ENCODE peak calls at places on chromosomes 1 and 21, in eight cellular contexts. I is lower leg skin; X is activated T-helper 1 cell treated with anti-CD3 and anti-CD28 coated beads, Interleukin-12 subunit alpha, Interleukin-12 subunit beta, Interleukin-2, Interleukin-4 antibody, amounts not matched to agents 30 ng/mL and 10 ng/mL and 1 ng/mL, durations not matched to agents 14 hours and 24 hours and 36 hours; Q is stimulated activated CD4-positive, alpha-beta T cell treated with anti-CD3 and anti-CD28 coated beads, TNF-alpha, amount 100 ng/mL, for 4 hours; D is iPS-NIHi11; O is stimulated activated CD8-positive, alpha-beta memory T cell treated with anti-CD3 and anti-CD28 coated beads, Interleukin-4, amount 100 ng/mL, for 4 hours; B is activated naive CD4-positive, alpha-beta T cell; L is GM13977. W is an unnamed sample.

GRCh38 chr1:65691152-65691900 is 101.4 kb upstream of the PDE4B start:
- DNase-seq in I (no peak), X (no peak), Q (no peak), D (no peak), O (no peak), B (no peak), L (no peak), W (no peak)

GRCh38 chr1:112672009-112672408 is 2.5 kb upstream of the MOV10 start:
- DNase-seq in I (no peak), X (no peak), Q (no peak), D (no peak), O (no peak), B (no peak), L (no peak), W (no peak)

GRCh38 chr1:246787781-246788513 is 63.7 kb downstream of the SCCPDH start:
- DNase-seq in I (no peak), X (no peak), Q (no peak), D (no peak), O (no peak), B (no peak), L (no peak), W (no peak)

GRCh38 chr1:13916530-13916929 is 216.5 kb downstream of the PRDM2 start:
- DNase-seq in I (no peak), X (no peak), Q (no peak), D (peak; percentile 28), O (no peak), B (no peak), L (no peak), W (no peak)

GRCh38 chr1:178438432-178438831 is 58.3 kb downstream of the CLEC20A start:
- DNase-seq in I (no peak), X (no peak), Q (no peak), D (no peak), O (no peak), B (no peak), L (no peak), W (no peak)

GRCh38 chr21:45479691-45480675 is 62.3 kb downstream of the SLC19A1 start:
- DNase-seq in I (no peak), X (no peak), Q (no peak), D (no peak), O (no peak), B (no peak), L (no peak), W (no peak)

GRCh38 chr1:2785631-2786328 is 15.7 kb downstream of the TTC34 start:
- DNase-seq in I (no peak), X (no peak), Q (no peak), D (no peak), O (no peak), B (no peak), L (no peak), W (peak; percentile 3)

GRCh38 chr1:64550505-64550904 is 80.6 kb downstream of the CACHD1 start:
- DNase-seq in I (no peak), X (peak; percentile 4), Q (no peak), D (no peak), O (no peak), B (no peak), L (no peak), W (no peak)

GRCh38 chr1:231091853-231092301 is 51.8 kb upstream of the FAM89A start:
- DNase-seq in I (no peak), X (no peak), Q (no peak), D (peak; percentile 65), O (no peak), B (no peak), L (peak; percentile 27), W (no peak)

GRCh38 chr1:54481201-54481884 is 66.7 kb upstream of the ACOT11 start:
- DNase-seq in I (no peak), X (no peak), Q (no peak), D (no peak), O (no peak), B (no peak), L (no peak), W (no peak)

GRCh38 chr1:34066921-34067603 is 98.0 kb downstream of the CSMD2 start:
- DNase-seq in I (no peak), X (no peak), Q (no peak), D (no peak), O (no peak), B (no peak), L (no peak), W (no peak)

GRCh38 chr1:27097484-27097917 is 57.4 kb downstream of the SLC9A1 start:
- DNase-seq in I (peak; percentile 78), X (peak; percentile 64), Q (peak; percentile 63), D (peak; percentile 89), O (peak; percentile 50), B (peak; percentile 21), L (peak; percentile 84), W (peak; percentile 52)

GRCh38 chr1:904271-904950 is 19.3 kb upstream of the SAMD11 start:
- DNase-seq in I (peak; percentile 69), X (peak; percentile 83), Q (peak; percentile 73), D (peak; percentile 96), O (peak; percentile 71), B (peak; percentile 78), L (peak; percentile 96), W (peak; percentile 85)

GRCh38 chr1:87334351-87335174 is 5.9 kb downstream of the LMO4 start:
- DNase-seq in I (no peak), X (no peak), Q (no peak), D (peak; percentile 38), O (no peak), B (no peak), L (peak; percentile 37), W (peak; percentile 32)

GRCh38 chr1:7339014-7339413 is 432.1 kb upstream of the VAMP3 start:
- DNase-seq in I (no peak), X (no peak), Q (no peak), D (no peak), O (no peak), B (no peak), L (no peak), W (no peak)

GRCh38 chr1:165381745-165382530 is 25.4 kb upstream of the LMX1A start:
- DNase-seq in I (no peak), X (no peak), Q (no peak), D (no peak), O (no peak), B (no peak), L (no peak), W (no peak)

GRCh38 chr1:193404236-193404635 is 217.8 kb upstream of the B3GALT2 start:
- DNase-seq in I (no peak), X (no peak), Q (no peak), D (no peak), O (no peak), B (no peak), L (no peak), W (no peak)

GRCh38 chr1:224375059-224375458 is 18.4 kb downstream of the CNIH4 start:
- DNase-seq in I (no peak), X (no peak), Q (no peak), D (no peak), O (no peak), B (no peak), L (no peak), W (no peak)

GRCh38 chr1:58767143-58767542 is 16.7 kb downstream of the JUN start:
- DNase-seq in I (no peak), X (no peak), Q (no peak), D (no peak), O (no peak), B (no peak), L (no peak), W (no peak)

GRCh38 chr1:222114536-222115156 is 372.8 kb upstream of the DUSP10 start:
- DNase-seq in I (no peak), X (no peak), Q (no peak), D (no peak), O (no peak), B (no peak), L (no peak), W (no peak)

GRCh38 chr1:145994391-145995120 is 1.8 kb downstream of the TXNIP start:
- DNase-seq in I (no peak), X (peak; percentile 30), Q (no peak), D (no peak), O (no peak), B (no peak), L (no peak), W (no peak)

GRCh38 chr21:45299026-45299863 is 11.6 kb upstream of the POFUT2 start:
- DNase-seq in I (no peak), X (no peak), Q (no peak), D (no peak), O (no peak), B (no peak), L (no peak), W (no peak)

GRCh38 chr1:168907053-168907452 is 178.0 kb upstream of the DPT start:
- DNase-seq in I (no peak), X (no peak), Q (no peak), D (no peak), O (no peak), B (no peak), L (no peak), W (no peak)

W was measured in GM06990.